ENCODE peak calls at places on chromosome 2, in seven cellular contexts. One of them, this sample, is unnamed.
A peak's percentile ranks its signal among the peaks of the same experiment; 100 is the strongest.

GRCh38 chr2:71466301-71467179 is 13.2 kb downstream of the DYSF start:
- DNase-seq in astrocyte: peak; percentile 25
- DNase-seq in heart right ventricle: peak; percentile 71
- DNase-seq in transverse colon: no peak
- DNase-seq in right lobe of liver: peak; percentile 79
- DNase-seq in ovary: no peak
- DNase-seq in tibial artery: no peak
- DNase-seq in this sample: peak; percentile 71

GRCh38 chr2:112541315-112542122 is 746 bp upstream of the POLR1B start:
- DNase-seq in astrocyte: no peak
- DNase-seq in heart right ventricle: peak; percentile 71
- DNase-seq in transverse colon: peak; percentile 67
- DNase-seq in right lobe of liver: no peak
- DNase-seq in ovary: peak; percentile 75
- DNase-seq in tibial artery: no peak
- DNase-seq in this sample: peak; percentile 89

GRCh38 chr2:229273384-229274338 is 2.6 kb upstream of the PID1 start:
- DNase-seq in astrocyte: peak; percentile 74
- DNase-seq in heart right ventricle: peak; percentile 16
- DNase-seq in transverse colon: peak; percentile 86
- DNase-seq in right lobe of liver: peak; percentile 89
- DNase-seq in ovary: peak; percentile 50
- DNase-seq in tibial artery: peak; percentile 40
- DNase-seq in this sample: peak; percentile 74

GRCh38 chr2:160928854-160929301 is 231.3 kb upstream of the TANK start:
- DNase-seq in astrocyte: peak; percentile 75
- DNase-seq in heart right ventricle: no peak
- DNase-seq in transverse colon: no peak
- DNase-seq in right lobe of liver: no peak
- DNase-seq in ovary: no peak
- DNase-seq in tibial artery: no peak
- DNase-seq in this sample: no peak

GRCh38 chr2:43106767-43107527 is 119.5 kb downstream of the ZFP36L2 start:
- DNase-seq in astrocyte: no peak
- DNase-seq in heart right ventricle: no peak
- DNase-seq in transverse colon: no peak
- DNase-seq in right lobe of liver: no peak
- DNase-seq in ovary: peak; percentile 38
- DNase-seq in tibial artery: no peak
- DNase-seq in this sample: no peak

GRCh38 chr2:42108852-42109251 is 60.3 kb upstream of the EML4 start:
- DNase-seq in astrocyte: no peak
- DNase-seq in heart right ventricle: no peak
- DNase-seq in transverse colon: no peak
- DNase-seq in right lobe of liver: no peak
- DNase-seq in ovary: no peak
- DNase-seq in tibial artery: no peak
- DNase-seq in this sample: no peak

GRCh38 chr2:177430425-177430824 is 37.9 kb downstream of the AGPS start:
- DNase-seq in astrocyte: peak; percentile 70
- DNase-seq in heart right ventricle: no peak
- DNase-seq in transverse colon: no peak
- DNase-seq in right lobe of liver: no peak
- DNase-seq in ovary: no peak
- DNase-seq in tibial artery: no peak
- DNase-seq in this sample: no peak

GRCh38 chr2:601387-601698 is 75.9 kb downstream of the TMEM18 start:
- DNase-seq in astrocyte: no peak
- DNase-seq in heart right ventricle: no peak
- DNase-seq in transverse colon: no peak
- DNase-seq in right lobe of liver: no peak
- DNase-seq in ovary: no peak
- DNase-seq in tibial artery: no peak
- DNase-seq in this sample: no peak

DNA sequence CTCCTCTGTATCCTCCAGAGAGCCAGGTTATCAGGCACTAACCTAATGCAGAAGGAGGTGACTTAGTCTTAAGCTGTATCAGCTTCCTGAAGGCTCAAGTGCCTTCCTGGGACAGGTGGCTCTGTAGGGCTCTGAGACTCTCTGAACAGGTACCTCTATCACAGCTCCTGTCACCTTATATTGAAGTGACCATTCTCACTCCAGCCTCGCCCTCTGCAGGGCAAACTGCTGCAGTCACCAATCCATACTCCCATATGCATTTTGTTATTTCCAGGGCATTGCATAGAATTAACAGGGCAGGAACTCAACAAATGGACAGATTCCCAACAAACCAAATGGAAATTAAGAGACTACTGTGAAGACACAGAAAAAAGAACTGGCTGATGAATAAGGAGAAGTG is 203.0 kb upstream of the REV1 start:
- DNase-seq in astrocyte: no peak
- DNase-seq in heart right ventricle: no peak
- DNase-seq in transverse colon: no peak
- DNase-seq in right lobe of liver: no peak
- DNase-seq in ovary: no peak
- DNase-seq in tibial artery: no peak
- DNase-seq in this sample: no peak
- TF ChIP-seq CTCF in astrocyte: no peak
- TF ChIP-seq CTCF in heart right ventricle: no peak
- TF ChIP-seq CTCF in transverse colon: no peak
- TF ChIP-seq CTCF in right lobe of liver: peak; percentile 6
- TF ChIP-seq CTCF in ovary: no peak
- TF ChIP-seq CTCF in tibial artery: no peak
- TF ChIP-seq CTCF in this sample: no peak

GRCh38 chr2:187854801-187855200 is 300.6 kb upstream of the TFPI start:
- DNase-seq in astrocyte: no peak
- DNase-seq in heart right ventricle: no peak
- DNase-seq in transverse colon: no peak
- DNase-seq in right lobe of liver: no peak
- DNase-seq in ovary: no peak
- DNase-seq in tibial artery: no peak
- DNase-seq in this sample: no peak
- TF ChIP-seq CTCF in astrocyte: no peak
- TF ChIP-seq CTCF in heart right ventricle: no peak
- TF ChIP-seq CTCF in transverse colon: no peak
- TF ChIP-seq CTCF in right lobe of liver: no peak
- TF ChIP-seq CTCF in ovary: no peak
- TF ChIP-seq CTCF in tibial artery: no peak
- TF ChIP-seq CTCF in this sample: no peak

DNA sequence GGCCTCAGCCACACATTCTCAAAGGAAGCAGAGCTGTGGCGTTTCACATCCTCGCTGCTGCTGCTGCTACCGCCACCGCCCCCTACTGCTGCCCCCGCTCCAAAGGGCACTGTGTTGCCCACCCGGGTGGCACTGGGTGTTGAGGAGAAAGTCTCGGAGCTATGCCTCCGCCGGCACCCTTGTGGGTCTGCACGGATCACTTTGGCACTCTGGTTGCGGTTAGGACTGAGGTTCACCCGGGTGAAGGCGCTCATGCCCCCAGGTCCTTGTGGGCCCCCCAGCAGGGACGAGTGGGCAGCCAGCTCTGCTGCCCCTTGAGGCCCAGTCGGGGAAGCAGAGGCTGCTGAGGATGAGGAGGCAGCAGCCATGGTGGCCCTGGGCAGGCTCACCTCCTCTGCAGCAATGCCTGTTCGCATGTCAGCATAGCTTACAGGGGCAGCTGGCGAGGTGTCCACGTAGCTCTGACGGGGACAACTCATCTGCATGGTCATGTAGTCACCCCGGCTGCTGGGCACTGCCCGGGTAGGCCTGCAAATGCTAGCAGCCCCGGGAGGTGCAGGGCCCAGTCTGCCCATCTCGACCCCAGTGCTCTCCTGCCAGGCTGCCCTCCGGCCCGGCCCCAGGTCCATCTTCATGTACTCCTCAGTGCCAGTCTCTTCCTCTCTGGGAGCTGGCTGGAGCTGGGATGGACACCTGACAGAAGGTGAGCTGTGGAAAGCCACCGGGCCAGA is 4.2 kb downstream of the IRS1 start:
- DNase-seq in astrocyte: no peak
- DNase-seq in heart right ventricle: peak; percentile 36
- DNase-seq in transverse colon: no peak
- DNase-seq in right lobe of liver: peak; percentile 50
- DNase-seq in ovary: peak; percentile 48
- DNase-seq in tibial artery: peak; percentile 23
- DNase-seq in this sample: peak; percentile 67
- TF ChIP-seq CTCF in astrocyte: no peak
- TF ChIP-seq CTCF in heart right ventricle: peak; percentile 11
- TF ChIP-seq CTCF in transverse colon: no peak
- TF ChIP-seq CTCF in right lobe of liver: peak; percentile 10
- TF ChIP-seq CTCF in ovary: no peak
- TF ChIP-seq CTCF in tibial artery: no peak
- TF ChIP-seq CTCF in this sample: no peak

DNA sequence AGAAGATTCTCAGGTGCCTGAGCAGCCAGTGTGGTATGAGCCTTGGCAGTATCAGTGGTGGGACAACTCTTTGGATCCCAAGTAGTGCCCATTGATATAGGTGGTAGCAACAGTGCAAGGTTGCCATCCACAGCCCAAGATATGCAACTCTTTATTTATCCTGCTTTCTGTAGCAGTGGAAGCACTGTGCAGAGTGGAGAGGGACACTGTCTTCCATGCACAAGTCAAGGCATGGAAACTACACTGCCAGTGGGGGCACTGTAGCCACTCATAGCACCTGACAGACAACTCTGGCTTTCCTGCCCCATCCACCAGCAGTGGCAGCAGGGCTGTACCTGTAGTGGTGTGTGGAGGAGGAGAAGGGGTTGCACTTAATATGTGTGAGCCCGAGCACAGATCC is 409.6 kb upstream of the TMEFF2 start:
- DNase-seq in astrocyte: no peak
- DNase-seq in heart right ventricle: no peak
- DNase-seq in transverse colon: no peak
- DNase-seq in right lobe of liver: no peak
- DNase-seq in ovary: no peak
- DNase-seq in tibial artery: no peak
- DNase-seq in this sample: no peak
- TF ChIP-seq CTCF in astrocyte: no peak
- TF ChIP-seq CTCF in heart right ventricle: no peak
- TF ChIP-seq CTCF in transverse colon: no peak
- TF ChIP-seq CTCF in right lobe of liver: no peak
- TF ChIP-seq CTCF in ovary: no peak
- TF ChIP-seq CTCF in tibial artery: no peak
- TF ChIP-seq CTCF in this sample: no peak

GRCh38 chr2:70188460-70188859 is 2.4 kb downstream of the C2orf42 start:
- DNase-seq in astrocyte: no peak
- DNase-seq in heart right ventricle: no peak
- DNase-seq in transverse colon: no peak
- DNase-seq in right lobe of liver: no peak
- DNase-seq in ovary: no peak
- DNase-seq in tibial artery: no peak
- DNase-seq in this sample: no peak

GRCh38 chr2:70181363-70181956 is 9.4 kb downstream of the C2orf42 start:
- DNase-seq in astrocyte: no peak
- DNase-seq in heart right ventricle: no peak
- DNase-seq in transverse colon: peak; percentile 68
- DNase-seq in right lobe of liver: no peak
- DNase-seq in ovary: no peak
- DNase-seq in tibial artery: no peak
- DNase-seq in this sample: peak; percentile 50

DNA sequence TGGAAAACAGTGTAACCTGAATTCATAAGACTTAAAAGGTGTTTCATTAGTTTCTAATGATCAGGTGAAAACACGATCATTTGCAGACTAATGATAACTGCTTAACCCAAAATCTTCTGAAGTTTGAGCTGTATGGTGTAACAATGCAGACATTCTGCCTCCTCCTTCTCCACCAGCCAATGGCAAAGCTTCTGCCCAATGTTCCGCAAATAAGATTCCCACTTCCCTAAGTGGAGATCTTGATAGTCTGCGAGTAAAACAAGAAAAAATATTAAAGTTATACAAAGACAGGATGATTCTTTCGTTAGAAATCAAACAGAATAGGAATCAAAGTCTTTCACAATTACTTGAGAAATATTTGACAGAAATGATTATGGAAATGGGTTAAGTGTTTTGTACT is 8.1 kb downstream of the C2orf42 start:
- DNase-seq in astrocyte: no peak
- DNase-seq in heart right ventricle: no peak
- DNase-seq in transverse colon: no peak
- DNase-seq in right lobe of liver: no peak
- DNase-seq in ovary: no peak
- DNase-seq in tibial artery: no peak
- DNase-seq in this sample: no peak
- TF ChIP-seq CTCF in astrocyte: no peak
- TF ChIP-seq CTCF in heart right ventricle: no peak
- TF ChIP-seq CTCF in transverse colon: no peak
- TF ChIP-seq CTCF in right lobe of liver: no peak
- TF ChIP-seq CTCF in ovary: no peak
- TF ChIP-seq CTCF in tibial artery: no peak
- TF ChIP-seq CTCF in this sample: no peak

GRCh38 chr2:85681776-85682175 is 12.4 kb upstream of the GNLY start:
- DNase-seq in astrocyte: no peak
- DNase-seq in heart right ventricle: no peak
- DNase-seq in transverse colon: no peak
- DNase-seq in right lobe of liver: no peak
- DNase-seq in ovary: no peak
- DNase-seq in tibial artery: no peak
- DNase-seq in this sample: no peak
- TF ChIP-seq CTCF in astrocyte: no peak
- TF ChIP-seq CTCF in heart right ventricle: no peak
- TF ChIP-seq CTCF in transverse colon: no peak
- TF ChIP-seq CTCF in right lobe of liver: no peak
- TF ChIP-seq CTCF in ovary: no peak
- TF ChIP-seq CTCF in tibial artery: no peak
- TF ChIP-seq CTCF in this sample: no peak

GRCh38 chr2:135785032-135785431 is 43.4 kb downstream of the UBXN4 start:
- DNase-seq in astrocyte: no peak
- DNase-seq in heart right ventricle: no peak
- DNase-seq in transverse colon: no peak
- DNase-seq in right lobe of liver: no peak
- DNase-seq in ovary: no peak
- DNase-seq in tibial artery: no peak
- DNase-seq in this sample: no peak
- TF ChIP-seq CTCF in astrocyte: peak; percentile 15
- TF ChIP-seq CTCF in heart right ventricle: no peak
- TF ChIP-seq CTCF in transverse colon: no peak
- TF ChIP-seq CTCF in right lobe of liver: peak; percentile 23
- TF ChIP-seq CTCF in ovary: no peak
- TF ChIP-seq CTCF in tibial artery: no peak
- TF ChIP-seq CTCF in this sample: peak; percentile 17

DNA sequence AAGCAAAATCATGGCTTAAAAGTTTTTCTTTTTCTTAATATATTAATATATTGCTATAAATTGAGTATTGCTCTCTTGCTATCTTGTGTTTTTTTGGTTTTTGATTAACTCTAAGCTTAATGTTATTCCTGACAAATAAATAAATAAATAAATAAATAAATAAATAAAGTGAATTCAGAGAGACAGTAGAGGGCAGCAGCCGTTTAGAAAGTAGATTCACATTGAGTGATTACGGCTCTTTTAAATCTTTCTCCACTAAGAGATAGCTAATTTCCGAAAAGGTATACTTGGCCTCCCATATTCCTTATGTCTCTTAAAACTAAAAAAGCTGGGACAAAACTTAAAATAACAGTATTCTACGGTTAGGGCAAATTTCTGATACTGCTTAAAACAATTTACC is 34.3 kb downstream of the MSH2 start:
- DNase-seq in astrocyte: peak; percentile 13
- DNase-seq in heart right ventricle: no peak
- DNase-seq in transverse colon: no peak
- DNase-seq in right lobe of liver: no peak
- DNase-seq in ovary: no peak
- DNase-seq in tibial artery: no peak
- DNase-seq in this sample: no peak
- TF ChIP-seq CTCF in astrocyte: peak; percentile 5
- TF ChIP-seq CTCF in heart right ventricle: peak; percentile 63
- TF ChIP-seq CTCF in transverse colon: peak; percentile 31
- TF ChIP-seq CTCF in right lobe of liver: peak; percentile 61
- TF ChIP-seq CTCF in ovary: peak; percentile 45
- TF ChIP-seq CTCF in tibial artery: peak; percentile 23
- TF ChIP-seq CTCF in this sample: peak; percentile 58